ENCODE peak calls at places on chromosome 11, in seven cellular contexts. T is thoracic aorta, D is GM23338, L is heart left ventricle, U is mesenchymal stem cell, B is endodermal cell, O is ovary. F is an unnamed sample. For H3K4me1, the result is how much of the 10 kb centered on the place peaks cover.

GRCh38 chr11:15884792-15885540 is 471.4 kb downstream of the SOX6 start:
- DNase-seq in B (no peak), D (no peak), U (peak), T (no peak), L (no peak), O (no peak), F (no peak)

GRCh38 chr11:63779044-63779443 is 10.5 kb upstream of the ZFTA start:
- DNase-seq in U (peak), T (no peak), O (no peak), B (no peak), L (no peak), D (no peak), F (no peak)

GRCh38 chr11:86103808-86104207 is 34.9 kb upstream of the PICALM start:
- DNase-seq in O (no peak), L (no peak), T (no peak), B (no peak), D (no peak), U (no peak), F (no peak)

GRCh38 chr11:93585758-93586157 is 42.6 kb upstream of the SMCO4 start:
- DNase-seq in B (no peak), T (no peak), D (no peak), O (no peak), U (peak), L (no peak), F (no peak)

GRCh38 chr11:130782361-130783221 is 133.7 kb downstream of the SNX19 start:
- DNase-seq in T (no peak), L (no peak), O (no peak), U (peak), D (peak), B (peak), F (no peak)

GRCh38 chr11:118870396-118871343 is 13.0 kb upstream of the CXCR5 start:
- DNase-seq in O (peak), L (no peak), U (no peak), T (no peak), D (peak), B (peak), F (peak)

GRCh38 chr11:74460481-74461154 is 6.7 kb downstream of the KCNE3 start:
- DNase-seq in U (no peak), B (no peak), O (no peak), T (no peak), D (peak), L (no peak), F (no peak)

GRCh38 chr11:57781529-57781943 is 19.9 kb downstream of the CTNND1 start:
- DNase-seq in D (peak), L (peak), B (peak), T (no peak), U (peak), O (no peak), F (peak)

GRCh38 chr11:102256251-102256650 is 61.0 kb upstream of the BIRC3 start:
- DNase-seq in B (no peak), O (no peak), U (peak), L (no peak), T (no peak), D (no peak), F (no peak)

GRCh38 chr11:12079726-12080556 is 30.4 kb upstream of the MICAL2 start:
- DNase-seq in O (peak), D (no peak), T (peak), U (peak), L (peak), B (no peak), F (no peak)

GRCh38 chr11:1051356-1052132 is 15.0 kb upstream of the MUC6 start:
- DNase-seq in O (peak), T (no peak), D (no peak), U (no peak), B (no peak), L (no peak), F (no peak)

GRCh38 chr11:122746050-122746478 is 90.5 kb downstream of the UBASH3B start:
- DNase-seq in T (no peak), L (no peak), D (no peak), U (no peak), O (no peak), B (no peak), F (no peak)

GRCh38 chr11:122743093-122743741 is 87.7 kb downstream of the UBASH3B start:
- DNase-seq in L (no peak), B (no peak), D (no peak), O (no peak), T (no peak), U (no peak), F (no peak)

GRCh38 chr11:122745111-122745510 is 89.6 kb downstream of the UBASH3B start:
- DNase-seq in B (no peak), L (no peak), O (no peak), D (no peak), U (no peak), T (no peak), F (no peak)

GRCh38 chr11:122742350-122742749 is 86.8 kb downstream of the UBASH3B start:
- DNase-seq in B (no peak), U (peak), L (no peak), T (no peak), O (no peak), D (no peak), F (no peak)

DNA sequence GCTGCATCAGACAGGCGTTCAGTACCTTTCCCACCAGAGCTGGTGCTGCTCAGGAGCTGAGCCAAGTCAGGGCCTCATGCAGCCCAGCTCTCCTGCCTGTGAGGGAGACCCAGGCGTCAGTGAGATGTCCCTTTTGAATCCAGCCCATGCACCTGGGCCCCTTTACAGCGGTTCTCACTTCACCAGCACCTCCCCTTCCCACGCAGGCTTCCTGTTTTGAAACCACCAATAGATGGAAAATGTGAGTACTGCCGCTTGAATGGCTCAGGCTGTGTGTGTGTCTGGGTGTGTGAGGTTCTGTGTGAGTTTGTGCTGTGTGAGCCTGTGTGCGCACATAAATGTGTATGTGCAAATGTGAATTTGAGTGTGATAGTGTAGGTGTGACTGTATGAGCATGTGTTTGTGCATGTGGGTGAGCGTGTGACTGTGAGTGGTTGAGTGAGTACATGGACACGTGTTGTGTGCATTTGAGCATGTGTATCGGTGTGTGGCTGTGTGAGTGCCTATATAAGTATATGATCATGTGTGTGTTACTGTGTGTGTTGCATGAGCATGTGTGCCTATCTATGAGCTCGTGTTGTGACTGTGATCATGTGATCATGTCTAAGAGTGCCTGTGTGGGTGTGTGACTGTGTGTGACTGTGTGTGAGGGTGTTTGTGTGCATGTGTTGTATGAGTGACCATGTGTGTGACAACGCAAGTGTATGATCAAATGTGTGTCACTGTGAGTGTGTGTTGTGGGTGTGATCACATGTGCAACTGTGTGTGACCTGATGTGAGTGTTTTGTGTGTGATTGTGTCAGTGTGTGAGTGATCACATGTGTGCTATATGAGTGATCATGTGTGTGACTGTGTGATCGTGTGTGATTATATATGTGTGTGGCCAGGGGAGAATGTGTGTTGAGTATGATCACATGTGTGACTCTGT is 88.7 kb downstream of the UBASH3B start:
- DNase-seq in O (no peak), U (peak), T (no peak), B (peak), L (no peak), D (no peak), F (no peak)
- H3K4me1 ChIP-seq in O (under half), U (under half), T (under half), B (under half), L (under half), D (under half), F (under half)

GRCh38 chr11:61768376-61769076 is 16.1 kb downstream of the MYRF start:
- DNase-seq in D (no peak), U (no peak), T (no peak), L (no peak), O (no peak), B (no peak), F (no peak)
- H3K4me1 ChIP-seq in D (under half), U (half or more), T (under half), L (under half), O (under half), B (under half), F (under half)

GRCh38 chr11:68266121-68266891 is 5.5 kb downstream of the C11orf24 start:
- DNase-seq in B (no peak), T (no peak), L (no peak), O (no peak), U (no peak), D (no peak), F (no peak)
- H3K4me1 ChIP-seq in B (under half), T (under half), L (under half), O (under half), U (under half), D (under half), F (under half)

GRCh38 chr11:88815505-88815904 is 250.3 kb downstream of the GRM5 start:
- DNase-seq in O (no peak), D (no peak), L (no peak), B (no peak), T (no peak), U (no peak), F (no peak)

GRCh38 chr11:88814076-88814475 is 251.7 kb downstream of the GRM5 start:
- DNase-seq in D (no peak), L (no peak), U (no peak), T (no peak), O (no peak), B (no peak), F (no peak)

GRCh38 chr11:88813233-88813915 is 252.4 kb downstream of the GRM5 start:
- DNase-seq in L (no peak), T (no peak), U (no peak), B (no peak), D (peak), O (no peak), F (no peak)

GRCh38 chr11:88819616-88820015 is 246.2 kb downstream of the GRM5 start:
- DNase-seq in T (no peak), U (no peak), B (no peak), O (no peak), D (no peak), L (no peak), F (no peak)

DNA sequence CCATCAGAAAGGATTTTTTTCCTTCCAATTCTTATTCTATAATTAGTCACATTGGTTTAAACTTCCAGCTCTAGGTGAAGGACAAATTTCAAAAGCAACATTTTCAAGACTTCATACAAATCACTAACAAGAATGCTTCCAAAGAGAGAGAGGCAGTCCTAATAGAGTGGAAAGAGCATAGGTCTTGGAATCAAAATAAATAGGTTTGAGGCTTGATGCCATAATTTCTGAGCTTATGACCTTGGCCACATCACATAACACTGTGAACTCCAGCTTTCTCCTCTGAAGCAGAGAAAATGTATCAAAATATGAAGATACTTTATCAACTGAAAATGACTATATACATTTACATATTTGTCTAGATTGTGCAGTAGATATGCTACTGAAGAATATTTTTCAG is 246.8 kb downstream of the GRM5 start:
- DNase-seq in U (no peak), O (no peak), D (no peak), L (no peak), B (no peak), T (no peak), F (no peak)
- H3K4me1 ChIP-seq in U (under half), O (under half), D (under half), L (under half), B (under half), T (under half), F (under half)